ENCODE peak calls at places on chromosome 20, in seven cellular contexts. J is NCI-H1694, F is neural crest cell, W is EH, Q is lung, H is colonic mucosa, U is pulmonary artery endothelial cell. M is an unnamed sample.

GRCh38 chr20:3082955-3083952 is 1.3 kb downstream of the AVP start:
- DNase-seq in J (no peak), F (no peak), W (no peak), Q (no peak), H (no peak), U (no peak), M (no peak)

GRCh38 chr20:38357653-38358207 is 11.4 kb downstream of the LBP start:
- DNase-seq in J (no peak), F (no peak), W (peak; percentile 62), Q (peak; percentile 45), H (no peak), U (no peak), M (no peak)

GRCh38 chr20:63664861-63665594 is 6.9 kb downstream of the RTEL1 start:
- DNase-seq in J (no peak), F (no peak), W (no peak), Q (no peak), H (no peak), U (no peak), M (no peak)

GRCh38 chr20:1327827-1328679 is 886 bp downstream of the SDCBP2 start:
- DNase-seq in J (no peak), F (no peak), W (no peak), Q (peak; percentile 22), H (peak; percentile 56), U (no peak), M (no peak)

GRCh38 chr20:21820045-21820444 is 114.6 kb downstream of the PAX1 start:
- DNase-seq in J (no peak), F (no peak), W (no peak), Q (no peak), H (no peak), U (no peak), M (no peak)

GRCh38 chr20:62946918-62947317 is 5.6 kb upstream of the SLC17A9 start:
- DNase-seq in J (no peak), F (no peak), W (no peak), Q (no peak), H (no peak), U (no peak), M (no peak)

GRCh38 chr20:11403711-11404110 is 514.0 kb upstream of the BTBD3 start:
- DNase-seq in J (no peak), F (no peak), W (peak; percentile 76), Q (no peak), H (no peak), U (no peak), M (no peak)

GRCh38 chr20:51359947-51360346 is 182.6 kb downstream of the NFATC2 start:
- DNase-seq in J (no peak), F (no peak), W (no peak), Q (no peak), H (no peak), U (no peak), M (no peak)

GRCh38 chr20:50649587-50649986 is 41.8 kb downstream of the RIPOR3 start:
- DNase-seq in J (no peak), F (no peak), W (peak; percentile 13), Q (no peak), H (no peak), U (no peak), M (no peak)

GRCh38 chr20:63923626-63924025 is 28.7 kb downstream of the DNAJC5 start:
- DNase-seq in J (no peak), F (no peak), W (no peak), Q (no peak), H (no peak), U (no peak), M (no peak)

GRCh38 chr20:31496761-31497295 is 17.4 kb upstream of the HM13 start:
- DNase-seq in J (no peak), F (no peak), W (peak; percentile 69), Q (no peak), H (no peak), U (no peak), M (no peak)

GRCh38 chr20:49043000-49043399 is 3.1 kb upstream of the CSE1L start:
- DNase-seq in J (no peak), F (no peak), W (no peak), Q (no peak), H (no peak), U (no peak), M (no peak)

GRCh38 chr20:47740225-47741184 is 44.8 kb downstream of the SULF2 start:
- DNase-seq in J (no peak), F (no peak), W (no peak), Q (no peak), H (no peak), U (no peak), M (no peak)

M was measured in adipocyte.